ENCODE peak calls at places on chromosomes 2 and 18, in six cellular contexts. C is HCT116, P is GM23338, M is neural progenitor cell, X is PC-3, J is hepatocyte. R is an unnamed sample.

GRCh38 chr2:133421516-133422324 is 146.5 kb downstream of the NCKAP5 start:
- DNase-seq in J (peak; percentile 66), X (no peak), P (peak; percentile 12), C (no peak), M (peak; percentile 51), R (no peak)

GRCh38 chr2:69345434-69345833 is 41.6 kb downstream of the GFPT1 start:
- DNase-seq in J (no peak), P (no peak), C (no peak), X (no peak), M (no peak), R (no peak)

GRCh38 chr2:85653996-85654395 is 14.0 kb downstream of the SFTPB start:
- DNase-seq in P (no peak), J (no peak), M (no peak), X (no peak), C (no peak), R (no peak)

GRCh38 chr2:194363295-194363694 is 1293.7 kb upstream of the SLC39A10 start:
- DNase-seq in C (no peak), X (no peak), J (no peak), M (no peak), P (no peak), R (no peak)

GRCh38 chr2:134782792-134783191 is 55.6 kb upstream of the ACMSD start:
- DNase-seq in P (no peak), J (peak; percentile 70), X (no peak), C (peak; percentile 34), M (peak; percentile 56), R (peak; percentile 45)

GRCh38 chr18:8264861-8265411 is 344.3 kb upstream of the RAB12 start:
- DNase-seq in X (no peak), J (peak; percentile 26), M (no peak), C (no peak), P (no peak), R (no peak)

GRCh38 chr2:88540346-88540745 is 86.9 kb downstream of the EIF2AK3 start:
- DNase-seq in X (peak; percentile 38), J (no peak), M (no peak), C (no peak), P (no peak), R (no peak)

GRCh38 chr2:137886432-137886831 is 77.8 kb upstream of the HNMT start:
- DNase-seq in C (peak; percentile 8), P (peak; percentile 60), M (peak; percentile 47), J (peak; percentile 57), X (peak; percentile 45), R (no peak)

GRCh38 chr2:164523026-164523425 is 98.3 kb downstream of the GRB14 start:
- DNase-seq in M (no peak), C (no peak), P (no peak), X (peak; percentile 47), J (no peak), R (no peak)

GRCh38 chr18:24968233-24968775 is 383.7 kb downstream of the ZNF521 start:
- DNase-seq in J (no peak), M (no peak), P (no peak), C (no peak), X (no peak), R (no peak)

GRCh38 chr2:129877289-129877741 is 102.2 kb upstream of the RAB6C start:
- DNase-seq in C (peak; percentile 34), P (peak; percentile 96), X (no peak), J (peak; percentile 96), M (peak; percentile 96), R (peak; percentile 82)

GRCh38 chr18:41940506-41941215 is 14.4 kb upstream of the PIK3C3 start:
- DNase-seq in X (peak; percentile 56), M (peak; percentile 2), P (peak; percentile 28), C (no peak), J (peak; percentile 49), R (no peak)

GRCh38 chr18:34321075-34321474 is 96.4 kb upstream of the NOL4 start:
- DNase-seq in X (no peak), P (no peak), C (no peak), J (no peak), M (no peak), R (no peak)

GRCh38 chr2:72837171-72837570 is 11.3 kb upstream of the EXOC6B start:
- DNase-seq in P (no peak), M (no peak), J (no peak), X (peak; percentile 39), C (no peak), R (no peak)

GRCh38 chr18:75618146-75618545 is 190.6 kb upstream of the SMIM21 start:
- DNase-seq in X (no peak), J (no peak), M (no peak), P (no peak), C (no peak), R (no peak)

GRCh38 chr2:127231130-127231865 is 11.2 kb upstream of the CYP27C1 start:
- DNase-seq in X (no peak), C (no peak), M (no peak), P (no peak), J (no peak), R (no peak)

GRCh38 chr2:19607400-19607799 is 249.0 kb upstream of the OSR1 start:
- DNase-seq in C (no peak), J (no peak), P (no peak), X (peak; percentile 28), M (no peak), R (no peak)

GRCh38 chr2:19614066-19614465 is 255.6 kb upstream of the OSR1 start:
- DNase-seq in J (no peak), C (no peak), X (peak; percentile 16), M (no peak), P (no peak), R (no peak)

GRCh38 chr2:19609266-19609665 is 250.8 kb upstream of the OSR1 start:
- DNase-seq in X (no peak), P (no peak), M (no peak), J (no peak), C (no peak), R (no peak)

GRCh38 chr2:19611491-19612332 is 253.3 kb upstream of the OSR1 start:
- DNase-seq in J (peak; percentile 47), C (peak; percentile 73), X (peak; percentile 96), P (no peak), M (no peak), R (peak; percentile 10)

DNA sequence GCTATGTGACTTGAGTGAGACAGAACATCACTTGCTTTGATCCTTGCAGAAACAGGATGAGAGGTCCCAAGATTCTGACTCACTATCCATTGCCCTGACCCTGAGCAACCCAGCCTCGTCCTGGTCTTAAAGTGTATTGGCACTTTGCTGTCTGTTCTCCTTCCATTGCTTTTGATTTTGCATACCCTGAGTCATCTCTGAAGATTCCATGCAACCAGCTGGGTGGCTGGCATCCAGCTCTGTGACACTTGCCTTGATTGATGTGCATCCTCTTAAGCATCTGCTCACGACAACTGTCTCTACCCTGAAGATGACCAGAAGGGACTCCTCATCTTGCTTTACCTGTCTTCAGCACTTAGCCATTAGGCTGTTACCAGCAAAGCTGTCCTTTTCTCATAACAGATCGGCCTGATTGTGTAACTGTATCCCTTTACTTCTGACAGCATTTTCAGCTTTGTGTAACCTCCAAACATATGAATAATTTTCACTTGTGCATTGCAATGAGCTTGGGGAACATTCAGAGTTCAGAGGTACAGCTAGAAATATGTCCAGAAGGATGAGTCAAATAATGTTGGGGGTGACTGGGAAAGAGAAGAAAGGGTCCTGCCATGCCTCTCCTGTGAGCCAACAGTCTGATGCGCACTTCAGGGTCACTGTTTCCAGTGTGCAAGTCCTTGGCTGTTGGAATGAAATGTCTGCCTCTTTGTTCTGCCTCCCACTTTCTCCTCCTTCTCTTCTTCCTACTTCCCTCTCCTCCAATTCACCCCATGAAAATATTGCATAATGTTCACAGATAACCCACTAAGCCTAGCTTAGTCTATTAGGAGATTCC is 249.7 kb upstream of the OSR1 start:
- DNase-seq in C (no peak), J (no peak), X (peak; percentile 71), M (no peak), P (no peak), R (no peak)
- TF ChIP-seq EZH2phosphoT487 in C (no peak), J (no peak), X (no peak), M (no peak), P (no peak), R (no peak)

GRCh38 chr2:162053808-162054155 is 20.2 kb downstream of the DPP4 start:
- DNase-seq in X (no peak), P (no peak), J (no peak), M (no peak), C (no peak), R (no peak)

GRCh38 chr2:162060522-162060921 is 13.5 kb downstream of the DPP4 start:
- DNase-seq in C (no peak), M (no peak), J (no peak), P (no peak), X (peak; percentile 28), R (no peak)

GRCh38 chr2:162057426-162057825 is 16.6 kb downstream of the DPP4 start:
- DNase-seq in C (no peak), M (no peak), X (no peak), P (no peak), J (no peak), R (no peak)

GRCh38 chr2:162058973-162059668 is 14.9 kb downstream of the DPP4 start:
- DNase-seq in P (no peak), C (no peak), J (no peak), X (no peak), M (no peak), R (peak; percentile 42)

GRCh38 chr2:162056796-162057399 is 17.1 kb downstream of the DPP4 start:
- DNase-seq in J (no peak), C (no peak), X (peak; percentile 39), M (no peak), P (no peak), R (no peak)
- TF ChIP-seq EZH2 in J (no peak), C (no peak), X (no peak), M (no peak), P (no peak), R (no peak)

GRCh38 chr2:53040536-53041229 is 726.9 kb upstream of the CHAC2 start:
- DNase-seq in C (no peak), P (peak; percentile 17), X (no peak), M (no peak), J (no peak), R (no peak)
- TF ChIP-seq CTCF in C (peak; percentile 44), P (peak; percentile 9), X (peak; percentile 22), M (peak; percentile 38), J (no peak), R (no peak)

DNA sequence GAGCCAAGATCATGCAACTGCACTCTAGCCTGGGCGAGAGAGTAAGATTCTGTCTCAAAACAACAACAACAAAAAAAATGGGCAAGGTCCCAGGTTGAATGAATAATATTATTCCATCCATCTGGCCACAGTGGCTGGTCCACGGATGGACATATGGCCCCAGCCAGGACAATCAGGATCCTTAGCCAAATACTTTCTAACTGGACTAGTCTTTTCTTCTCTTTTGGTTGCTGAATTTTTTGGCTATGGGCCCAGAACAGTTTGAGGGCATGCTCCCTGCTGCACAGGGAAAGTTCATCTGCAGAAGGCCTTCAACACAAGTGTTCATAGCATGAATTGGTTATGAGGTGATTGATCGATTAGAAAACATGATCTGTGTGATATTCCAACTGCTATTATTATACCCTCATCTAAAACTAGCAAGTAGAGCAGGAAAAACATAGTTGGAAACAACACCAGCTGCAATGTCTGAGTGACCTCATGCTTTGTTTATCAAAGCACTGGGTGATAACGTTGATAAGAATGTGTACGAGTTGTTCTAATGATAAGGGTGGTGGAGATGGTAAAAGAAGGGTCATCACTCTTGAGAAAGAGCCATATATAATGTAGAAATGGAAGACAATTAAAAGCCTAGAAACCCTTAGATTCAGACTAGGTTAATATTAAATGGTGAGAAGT is 47.8 kb upstream of the RNF103 start:
- DNase-seq in J (peak; percentile 22), P (no peak), X (no peak), C (no peak), M (no peak), R (no peak)
- TF ChIP-seq EZH2phosphoT487 in J (no peak), P (no peak), X (no peak), C (no peak), M (no peak), R (no peak)

GRCh38 chr2:120587997-120588336 is 147.7 kb upstream of the GLI2 start:
- DNase-seq in J (no peak), P (no peak), X (no peak), M (no peak), C (no peak), R (no peak)
- TF ChIP-seq EZH2 in J (no peak), P (no peak), X (no peak), M (no peak), C (no peak), R (no peak)

GRCh38 chr2:209687261-209687660 is 84.4 kb upstream of the UNC80 start:
- DNase-seq in X (no peak), M (no peak), C (no peak), J (no peak), P (no peak), R (no peak)
- TF ChIP-seq CTCF in X (no peak), M (no peak), C (no peak), J (no peak), P (no peak), R (no peak)

R was measured in MM.1S.